ENCODE peak calls at places on chromosomes 6 and 20, in five cellular contexts. B, C, W, V and F are unnamed samples.

GRCh38 chr20:10671221-10671849 is 2.5 kb downstream of the JAG1 start:
- DNase-seq in V (peak), B (peak), W (peak), C (peak), F (peak)

GRCh38 chr6:20153194-20153593 is 59.1 kb downstream of the MBOAT1 start:
- DNase-seq in C (no peak), W (no peak), B (no peak), V (no peak), F (no peak)

GRCh38 chr6:89792881-89793280 is 26.7 kb downstream of the MDN1 start:
- DNase-seq in C (peak), W (no peak), B (peak), V (no peak), F (no peak)

GRCh38 chr6:29501106-29501505 is 13.3 kb upstream of the MAS1L start:
- DNase-seq in V (no peak), B (no peak), C (no peak), W (no peak), F (no peak)

GRCh38 chr20:60046011-60046413 is 87.8 kb downstream of the CDH26 start:
- DNase-seq in C (peak), B (no peak), V (no peak), W (no peak), F (no peak)

GRCh38 chr6:167827588-167828324 is 1.0 kb downstream of the AFDN start:
- DNase-seq in C (no peak), V (peak), B (peak), W (no peak), F (peak)

GRCh38 chr20:59823456-59823855 is 110.0 kb downstream of the SYCP2 start:
- DNase-seq in V (no peak), W (no peak), C (no peak), B (no peak), F (no peak)

GRCh38 chr6:1686117-1687098 is 76.7 kb downstream of the FOXC1 start:
- DNase-seq in B (peak), C (peak), V (no peak), W (no peak), F (no peak)

GRCh38 chr6:16380220-16380809 is 141.9 kb downstream of the GMPR start:
- DNase-seq in B (peak), C (no peak), W (no peak), V (peak), F (no peak)

GRCh38 chr6:139485742-139486475 is 111.5 kb upstream of the CITED2 start:
- DNase-seq in C (no peak), B (no peak), V (no peak), W (no peak), F (no peak)

GRCh38 chr6:159376443-159377182 is 207.4 kb downstream of the FNDC1 start:
- DNase-seq in C (no peak), V (no peak), B (no peak), W (no peak), F (no peak)

GRCh38 chr6:121430514-121431460 is 4.7 kb upstream of the GJA1 start:
- DNase-seq in W (no peak), C (peak), B (peak), V (no peak), F (no peak)

GRCh38 chr6:165574220-165574619 is 88.8 kb downstream of the PDE10A start:
- DNase-seq in C (no peak), W (no peak), B (no peak), V (no peak), F (no peak)